ENCODE peak calls at places on chromosomes 4 and X, in six cellular contexts. J, B, R, A, W and N are unnamed samples.
A peak's percentile ranks its signal among the peaks of the same experiment; 100 is the strongest.

GRCh38 chr4:109648266-109648996 is 54.8 kb downstream of the CASP6 start:
- DNase-seq in J (no peak), B (no peak), R (no peak), A (no peak), W (peak; percentile 12), N (no peak)

GRCh38 chr4:7663075-7663541 is 228.4 kb upstream of the PSAPL1 start:
- DNase-seq in J (no peak), B (peak; percentile 17), R (no peak), A (no peak), W (no peak), N (no peak)

GRCh38 chr4:173852775-173853174 is 322.7 kb upstream of the HAND2 start:
- DNase-seq in J (no peak), B (no peak), R (no peak), A (no peak), W (no peak), N (no peak)

GRCh38 chr4:102137217-102137616 is 208.1 kb downstream of the SLC39A8 start:
- DNase-seq in J (no peak), B (no peak), R (no peak), A (no peak), W (no peak), N (no peak)

GRCh38 chr4:76984788-76985211 is 35.2 kb downstream of the SEPTIN11 start:
- DNase-seq in J (peak; percentile 100), B (peak; percentile 100), R (peak; percentile 79), A (no peak), W (peak; percentile 100), N (peak; percentile 99)

GRCh38 chr4:26485684-26486083 is 4.6 kb downstream of the CCKAR start:
- DNase-seq in J (no peak), B (no peak), R (no peak), A (no peak), W (no peak), N (no peak)

GRCh38 chrX:120753413-120754251 is 122.0 kb downstream of the CT47B1 start:
- DNase-seq in J (no peak), B (no peak), R (no peak), A (no peak), W (no peak), N (no peak)

GRCh38 chr4:176534566-176534965 is 214.8 kb downstream of the SPCS3 start:
- DNase-seq in J (peak; percentile 59), B (peak; percentile 88), R (no peak), A (no peak), W (peak; percentile 92), N (peak; percentile 83)

GRCh38 chr4:169179609-169180526 is 90.9 kb downstream of the SH3RF1 start:
- DNase-seq in J (no peak), B (peak; percentile 50), R (no peak), A (no peak), W (peak; percentile 27), N (peak; percentile 38)

GRCh38 chr4:143183513-143184216 is 1.1 kb upstream of the USP38 start:
- DNase-seq in J (no peak), B (no peak), R (no peak), A (no peak), W (no peak), N (peak; percentile 17)

GRCh38 chrX:103716967-103717366 is 6.3 kb downstream of the TMEM31 start:
- DNase-seq in J (peak; percentile 24), B (peak; percentile 91), R (no peak), A (no peak), W (peak; percentile 78), N (peak; percentile 20)

GRCh38 chrX:38618152-38618551 is 56.8 kb downstream of the TSPAN7 start:
- DNase-seq in J (no peak), B (no peak), R (no peak), A (no peak), W (no peak), N (no peak)

GRCh38 chrX:48702716-48703115 is 6.2 kb downstream of the SUV39H1 start:
- DNase-seq in J (no peak), B (no peak), R (no peak), A (no peak), W (no peak), N (no peak)

GRCh38 chrX:116246261-116246660 is 75.7 kb downstream of the AGTR2 start:
- DNase-seq in J (no peak), B (no peak), R (no peak), A (no peak), W (peak; percentile 55), N (peak; percentile 1)

GRCh38 chr4:149645790-149646189 is 169.9 kb downstream of the IQCM start:
- DNase-seq in J (no peak), B (no peak), R (no peak), A (no peak), W (no peak), N (no peak)

GRCh38 chr4:26124753-26125236 is 196.0 kb upstream of the RBPJ start:
- DNase-seq in J (no peak), B (peak; percentile 66), R (no peak), A (no peak), W (peak; percentile 40), N (peak; percentile 8)

GRCh38 chrX:118383120-118383519 is 37.2 kb downstream of the WDR44 start:
- DNase-seq in J (no peak), B (peak; percentile 20), R (no peak), A (no peak), W (no peak), N (no peak)

GRCh38 chrX:54817220-54817820 is 9.8 kb downstream of the MAGED2 start:
- DNase-seq in J (no peak), B (peak; percentile 5), R (no peak), A (no peak), W (no peak), N (no peak)

GRCh38 chr4:99033956-99034355 is 38.4 kb downstream of the METAP1 start:
- DNase-seq in J (no peak), B (peak; percentile 60), R (no peak), A (no peak), W (peak; percentile 48), N (no peak)

GRCh38 chr4:101994247-101994775 is 203.8 kb downstream of the BANK1 start:
- DNase-seq in J (no peak), B (no peak), R (no peak), A (no peak), W (no peak), N (no peak)

GRCh38 chr4:47474799-47475198 is 10.3 kb upstream of the ATP10D start:
- DNase-seq in J (no peak), B (no peak), R (no peak), A (no peak), W (no peak), N (no peak)

GRCh38 chrX:132561483-132561882 is 72.6 kb upstream of the MBNL3 start:
- DNase-seq in J (no peak), B (no peak), R (no peak), A (no peak), W (peak; percentile 2), N (no peak)

GRCh38 chrX:119549327-119550016 is 15.7 kb downstream of the STEEP1 start:
- DNase-seq in J (no peak), B (no peak), R (no peak), A (no peak), W (no peak), N (no peak)

GRCh38 chrX:71657267-71657666 is 10.1 kb upstream of the LOC101059915 start:
- DNase-seq in J (no peak), B (no peak), R (no peak), A (no peak), W (no peak), N (no peak)

GRCh38 chr4:83174844-83175414 is 60.4 kb upstream of the PLAC8 start:
- DNase-seq in J (no peak), B (no peak), R (no peak), A (no peak), W (no peak), N (no peak)

GRCh38 chr4:99968330-99968729 is 18.3 kb upstream of the H2AZ1 start:
- DNase-seq in J (peak; percentile 76), B (peak; percentile 91), R (no peak), A (no peak), W (peak; percentile 94), N (peak; percentile 65)

GRCh38 chrX:3134316-3134715 is 93.0 kb downstream of the ARSF start:
- DNase-seq in J (no peak), B (peak; percentile 31), R (no peak), A (no peak), W (peak; percentile 14), N (no peak)

GRCh38 chr4:123104275-123104674 is 181.9 kb upstream of the NUDT6 start:
- DNase-seq in J (no peak), B (peak; percentile 17), R (no peak), A (no peak), W (no peak), N (no peak)

GRCh38 chrX:130885508-130885907 is 17.5 kb downstream of the ENOX2 start:
- DNase-seq in J (no peak), B (no peak), R (no peak), A (no peak), W (no peak), N (no peak)

GRCh38 chr4:54063737-54064316 is 578 bp downstream of the CHIC2 start:
- DNase-seq in J (no peak), B (peak; percentile 43), R (peak; percentile 71), A (peak; percentile 74), W (no peak), N (peak; percentile 54)

GRCh38 chrX:107728342-107729099 is 47.1 kb downstream of the TSC22D3 start:
- DNase-seq in J (no peak), B (no peak), R (peak; percentile 66), A (no peak), W (no peak), N (peak; percentile 67)

GRCh38 chr4:87896020-87896621 is 63.4 kb downstream of the MEPE start:
- DNase-seq in J (no peak), B (peak; percentile 73), R (no peak), A (no peak), W (peak; percentile 95), N (peak; percentile 83)

GRCh38 chr4:188975271-188975670 is 836.0 kb downstream of the TRIML1 start:
- DNase-seq in J (no peak), B (no peak), R (no peak), A (no peak), W (no peak), N (no peak)

GRCh38 chr4:54363037-54363436 is 133.9 kb downstream of the PDGFRA start:
- DNase-seq in J (no peak), B (no peak), R (no peak), A (no peak), W (no peak), N (no peak)

GRCh38 chr4:85128246-85129204 is 162.0 kb upstream of the WDFY3 start:
- DNase-seq in J (no peak), B (no peak), R (no peak), A (no peak), W (no peak), N (no peak)

GRCh38 chr4:110211007-110211769 is 12.8 kb upstream of the ELOVL6 start:
- DNase-seq in J (no peak), B (peak; percentile 51), R (no peak), A (no peak), W (peak; percentile 65), N (peak; percentile 64)

GRCh38 chr4:946103-946450 is 13.8 kb downstream of the TMEM175 start:
- DNase-seq in J (no peak), B (no peak), R (no peak), A (peak; percentile 40), W (no peak), N (no peak)

GRCh38 chr4:78767350-78767749 is 8.8 kb upstream of the BMP2K start:
- DNase-seq in J (no peak), B (no peak), R (no peak), A (no peak), W (no peak), N (no peak)